ENCODE peak calls at places on chromosomes 7 and 10, in five cellular contexts. Z, F, R, J and P are unnamed samples.
A peak's percentile ranks its signal among the peaks of the same experiment; 100 is the strongest.

GRCh38 chr7:131532570-131533091 is 23.8 kb downstream of the PODXL start:
- DNase-seq in F (no peak), R (no peak), J (no peak), Z (no peak), P (peak; percentile 34)

GRCh38 chr7:128794436-128794835 is 2.7 kb downstream of the CCDC136 start:
- DNase-seq in R (no peak), Z (no peak), F (no peak), J (no peak), P (no peak)

GRCh38 chr10:132481690-132482089 is 55.9 kb upstream of the INPP5A start:
- DNase-seq in F (no peak), Z (no peak), R (no peak), J (no peak), P (peak; percentile 56)

GRCh38 chr10:69328346-69328687 is 50.0 kb downstream of the HK1 start:
- DNase-seq in Z (no peak), F (no peak), J (no peak), R (no peak), P (no peak)

GRCh38 chr10:88932539-88933256 is 19.9 kb downstream of the ACTA2 start:
- DNase-seq in R (no peak), Z (peak; percentile 38), F (no peak), J (peak; percentile 55), P (no peak)

GRCh38 chr7:18494821-18495408 is 634 bp upstream of the HDAC9 start:
- DNase-seq in J (no peak), Z (no peak), R (no peak), F (no peak), P (no peak)

GRCh38 chr10:57696641-57697040 is 571.1 kb downstream of the IPMK start:
- DNase-seq in R (no peak), Z (no peak), J (no peak), F (no peak), P (no peak)

GRCh38 chr10:50999163-50999562 is 75.1 kb upstream of the PRKG1 start:
- DNase-seq in R (no peak), Z (no peak), F (no peak), J (no peak), P (no peak)

GRCh38 chr10:114437456-114438292 is 33.4 kb upstream of the AFAP1L2 start:
- DNase-seq in Z (no peak), R (no peak), F (no peak), J (no peak), P (no peak)

GRCh38 chr7:121153995-121154394 is 165.5 kb downstream of the CPED1 start:
- DNase-seq in Z (no peak), F (no peak), R (no peak), J (no peak), P (no peak)

GRCh38 chr7:5656233-5656632 is 125.2 kb downstream of the RNF216 start:
- DNase-seq in Z (no peak), F (no peak), R (no peak), J (no peak), P (peak; percentile 59)

GRCh38 chr7:76383089-76383944 is 24.5 kb upstream of the YWHAG start:
- DNase-seq in Z (no peak), J (no peak), F (no peak), R (no peak), P (no peak)

GRCh38 chr7:41928781-41929180 is 225.9 kb upstream of the INHBA start:
- DNase-seq in Z (no peak), R (no peak), F (no peak), J (no peak), P (no peak)

GRCh38 chr7:106345421-106346166 is 60.8 kb upstream of the NAMPT start:
- DNase-seq in F (no peak), Z (no peak), J (no peak), R (no peak), P (no peak)

GRCh38 chr7:36661135-36661840 is 63.0 kb downstream of the AOAH start:
- DNase-seq in R (no peak), F (no peak), J (no peak), Z (peak; percentile 58), P (no peak)

GRCh38 chr7:82964150-82964882 is 198.4 kb downstream of the PCLO start:
- DNase-seq in F (no peak), Z (no peak), R (no peak), J (no peak), P (no peak)

DNA sequence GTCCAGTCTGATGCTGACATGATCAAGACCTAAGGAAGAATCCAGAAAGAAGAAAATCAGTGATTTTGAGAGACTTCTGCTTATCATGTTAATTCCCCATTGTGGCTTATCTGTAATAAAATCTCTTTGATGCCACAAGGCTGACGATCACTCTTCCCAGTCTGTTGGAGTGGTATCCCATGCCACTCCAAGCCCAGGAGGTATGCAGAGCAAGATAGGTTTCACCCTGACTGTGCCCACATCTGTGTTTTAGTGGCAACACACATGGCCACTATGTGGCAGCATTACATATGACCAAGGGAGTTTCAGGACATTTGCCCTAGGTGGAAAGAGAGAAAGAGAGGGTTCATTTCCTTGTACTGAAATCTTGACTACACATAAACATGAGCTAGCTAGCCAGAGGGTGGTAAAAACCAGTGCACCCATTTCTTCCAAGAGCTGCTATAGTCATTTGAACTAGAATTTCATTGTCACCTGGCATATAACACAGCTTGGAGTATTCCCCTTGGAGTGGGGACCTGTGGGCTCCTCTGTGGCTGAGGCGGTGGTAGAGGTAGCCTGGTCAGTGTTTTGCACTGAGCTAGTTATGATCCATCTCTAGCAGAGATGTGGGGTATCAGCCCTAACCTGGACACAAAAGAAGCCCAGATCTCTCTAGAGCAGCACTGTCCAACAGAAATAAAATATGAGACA is 20.8 kb downstream of the LAMB4 start:
- DNase-seq in J (no peak), F (no peak), Z (peak; percentile 16), R (no peak), P (no peak)
- TF ChIP-seq CTCF in J (no peak), F (peak; percentile 36), Z (peak; percentile 31), R (no peak), P (peak; percentile 78)

GRCh38 chr7:30285067-30285530 is 702 bp downstream of the ZNRF2 start:
- DNase-seq in Z (peak; percentile 33), J (peak; percentile 70), R (peak; percentile 80), F (peak; percentile 30), P (no peak)
- TF ChIP-seq CTCF in Z (no peak), J (no peak), R (no peak), F (no peak), P (no peak)

GRCh38 chr10:66307826-66308225 is 618.0 kb upstream of the LRRTM3 start:
- DNase-seq in Z (no peak), R (no peak), F (no peak), J (no peak), P (no peak)
- TF ChIP-seq CTCF in Z (no peak), R (no peak), F (no peak), J (no peak), P (peak; percentile 76)

GRCh38 chr10:16519250-16519907 is 2.3 kb downstream of the C1QL3 start:
- DNase-seq in F (no peak), R (no peak), Z (no peak), J (no peak), P (no peak)

GRCh38 chr10:16519908-16520861 is 1.5 kb downstream of the C1QL3 start:
- DNase-seq in Z (no peak), F (peak; percentile 14), J (no peak), R (peak; percentile 47), P (no peak)

GRCh38 chr10:16521311-16522016 is at the start of gene C1QL3:
- DNase-seq in R (peak; percentile 50), F (peak; percentile 34), J (no peak), Z (no peak), P (no peak)

GRCh38 chr10:16518822-16519221 is 2.9 kb downstream of the C1QL3 start:
- DNase-seq in R (no peak), Z (no peak), J (no peak), F (no peak), P (no peak)

DNA sequence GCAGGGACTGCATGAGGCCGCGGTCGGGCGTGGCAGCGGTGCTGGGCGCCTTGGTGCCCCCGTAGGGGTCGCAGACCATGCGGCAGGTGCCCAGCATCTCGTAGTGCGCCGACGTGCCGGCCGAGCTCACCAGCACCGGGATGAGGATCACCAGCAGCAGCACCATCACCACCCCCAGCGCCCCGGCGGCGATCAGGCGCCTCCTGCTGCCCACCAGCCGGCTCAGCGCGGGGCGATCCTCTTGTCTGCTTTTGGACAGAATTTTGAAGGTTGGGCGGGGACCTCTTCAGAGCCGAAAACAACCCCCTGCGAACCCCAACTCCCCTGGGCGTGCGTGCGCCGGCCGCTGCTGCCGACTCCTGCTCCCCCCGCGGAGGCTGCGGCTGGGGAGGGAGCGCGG is 779 bp downstream of the C1QL3 start:
- DNase-seq in R (peak; percentile 51), F (peak; percentile 19), Z (no peak), J (no peak), P (peak; percentile 83)
- TF ChIP-seq CTCF in R (no peak), F (peak; percentile 48), Z (no peak), J (no peak), P (peak; percentile 70)

GRCh38 chr10:86945361-86946214 is 11.8 kb downstream of the MMRN2 start:
- DNase-seq in Z (no peak), F (no peak), R (no peak), J (peak; percentile 39), P (peak; percentile 78)
- TF ChIP-seq CTCF in Z (no peak), F (peak; percentile 56), R (no peak), J (no peak), P (peak; percentile 64)

GRCh38 chr10:104274762-104275721 is 6.1 kb downstream of the GSTO2 start:
- DNase-seq in F (peak; percentile 47), Z (peak; percentile 54), J (peak; percentile 66), R (peak; percentile 81), P (no peak)
- TF ChIP-seq CTCF in F (peak; percentile 86), Z (peak; percentile 81), J (peak; percentile 78), R (peak; percentile 55), P (peak; percentile 82)

DNA sequence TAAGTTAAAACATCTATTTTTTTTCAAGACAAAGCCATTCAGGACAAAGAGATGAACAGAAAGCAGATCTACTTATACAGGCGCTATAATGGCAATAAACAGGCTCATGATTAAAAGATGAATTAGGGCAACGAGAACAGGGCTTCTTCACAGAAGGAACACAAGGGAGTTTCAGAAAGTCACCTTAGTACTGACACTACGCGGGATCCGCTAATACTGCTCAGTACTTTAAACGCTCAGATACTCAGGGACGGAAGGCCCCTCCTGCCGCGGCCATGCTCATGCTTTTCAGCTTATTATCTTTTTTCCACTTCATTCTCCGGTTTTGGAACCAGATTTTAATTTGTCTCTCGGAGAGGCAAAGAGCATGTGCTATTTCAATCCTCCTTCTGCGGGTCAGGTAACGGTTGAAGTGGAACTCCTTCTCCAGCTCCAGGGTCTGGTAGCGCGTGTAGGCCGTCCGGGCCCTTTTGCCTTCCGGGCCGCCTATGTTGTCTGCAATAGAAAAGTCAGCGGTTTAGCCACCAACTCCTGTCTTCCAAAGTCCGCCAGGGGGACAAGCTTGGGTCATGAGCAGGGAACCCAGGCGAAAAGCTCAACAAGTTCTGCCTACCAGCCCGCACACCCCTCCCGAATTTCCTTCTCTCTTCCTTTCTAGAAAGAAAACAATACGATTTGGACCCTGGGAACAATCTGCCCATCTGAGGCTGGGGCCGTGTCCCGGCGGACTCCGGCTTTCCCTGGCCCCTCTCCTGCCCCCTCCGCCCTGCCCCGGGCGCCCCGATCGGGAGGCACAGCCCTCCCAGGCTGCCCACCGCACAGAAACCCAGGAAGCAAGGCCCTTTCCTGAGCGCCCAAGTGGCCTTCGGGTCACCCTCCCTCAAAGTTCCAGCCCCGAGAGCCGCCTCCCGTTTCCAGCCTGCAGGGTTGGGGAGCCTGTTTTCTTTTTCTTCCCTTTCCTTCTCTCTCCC is 1.6 kb downstream of the HOXA5 start:
- DNase-seq in F (no peak), R (peak; percentile 59), Z (peak; percentile 37), J (peak; percentile 15), P (no peak)
- TF ChIP-seq CTCF in F (peak; percentile 53), R (no peak), Z (peak; percentile 38), J (no peak), P (no peak)